ENCODE peak calls at places on chromosomes 11 and 22, in six cellular contexts. One of them, this sample, is unnamed.
A peak's percentile ranks its signal among the peaks of the same experiment; 100 is the strongest.

GRCh38 chr11:130766650-130767297 is 149.5 kb downstream of the SNX19 start:
- DNase-seq in fibroblast of villous mesenchyme: no peak
- DNase-seq in tibial nerve: no peak
- DNase-seq in fibroblast of lung: no peak
- DNase-seq in heart right ventricle: no peak
- DNase-seq in neuronal stem cell: no peak
- DNase-seq in this sample: no peak

GRCh38 chr11:134044514-134045284 is 24.2 kb upstream of the JAM3 start:
- DNase-seq in fibroblast of villous mesenchyme: no peak
- DNase-seq in tibial nerve: no peak
- DNase-seq in fibroblast of lung: no peak
- DNase-seq in heart right ventricle: no peak
- DNase-seq in neuronal stem cell: no peak
- DNase-seq in this sample: no peak

GRCh38 chr11:4115128-4115527 is 20.5 kb downstream of the RRM1 start:
- DNase-seq in fibroblast of villous mesenchyme: no peak
- DNase-seq in tibial nerve: no peak
- DNase-seq in fibroblast of lung: no peak
- DNase-seq in heart right ventricle: no peak
- DNase-seq in neuronal stem cell: no peak
- DNase-seq in this sample: no peak

GRCh38 chr22:40289991-40290459 is 56.3 kb upstream of the ADSL start:
- DNase-seq in fibroblast of villous mesenchyme: no peak
- DNase-seq in tibial nerve: no peak
- DNase-seq in fibroblast of lung: peak; percentile 21
- DNase-seq in heart right ventricle: no peak
- DNase-seq in neuronal stem cell: no peak
- DNase-seq in this sample: no peak

GRCh38 chr22:49351761-49352221 is 475.9 kb downstream of the BRD1 start:
- DNase-seq in fibroblast of villous mesenchyme: no peak
- DNase-seq in tibial nerve: no peak
- DNase-seq in fibroblast of lung: no peak
- DNase-seq in heart right ventricle: no peak
- DNase-seq in neuronal stem cell: no peak
- DNase-seq in this sample: no peak

GRCh38 chr11:114061053-114062049 is 1.8 kb downstream of the ZBTB16 start:
- DNase-seq in fibroblast of villous mesenchyme: peak; percentile 58
- DNase-seq in tibial nerve: no peak
- DNase-seq in fibroblast of lung: no peak
- DNase-seq in heart right ventricle: peak; percentile 33
- DNase-seq in neuronal stem cell: peak; percentile 18
- DNase-seq in this sample: no peak

GRCh38 chr11:12537778-12538401 is 136.3 kb upstream of the TEAD1 start:
- DNase-seq in fibroblast of villous mesenchyme: peak; percentile 43
- DNase-seq in tibial nerve: no peak
- DNase-seq in fibroblast of lung: no peak
- DNase-seq in heart right ventricle: no peak
- DNase-seq in neuronal stem cell: no peak
- DNase-seq in this sample: no peak

GRCh38 chr11:112856591-112856990 is 104.6 kb upstream of the NCAM1 start:
- DNase-seq in fibroblast of villous mesenchyme: no peak
- DNase-seq in tibial nerve: no peak
- DNase-seq in fibroblast of lung: no peak
- DNase-seq in heart right ventricle: no peak
- DNase-seq in neuronal stem cell: no peak
- DNase-seq in this sample: no peak

GRCh38 chr11:114106986-114107385 is 47.5 kb downstream of the ZBTB16 start:
- DNase-seq in fibroblast of villous mesenchyme: no peak
- DNase-seq in tibial nerve: no peak
- DNase-seq in fibroblast of lung: no peak
- DNase-seq in heart right ventricle: no peak
- DNase-seq in neuronal stem cell: no peak
- DNase-seq in this sample: no peak

GRCh38 chr11:35654711-35655110 is 7.9 kb upstream of the TRIM44 start:
- DNase-seq in fibroblast of villous mesenchyme: no peak
- DNase-seq in tibial nerve: no peak
- DNase-seq in fibroblast of lung: no peak
- DNase-seq in heart right ventricle: no peak
- DNase-seq in neuronal stem cell: peak; percentile 27
- DNase-seq in this sample: no peak

GRCh38 chr22:48594757-48595510 is 1232.7 kb downstream of the BRD1 start:
- DNase-seq in fibroblast of villous mesenchyme: no peak
- DNase-seq in tibial nerve: no peak
- DNase-seq in fibroblast of lung: no peak
- DNase-seq in heart right ventricle: no peak
- DNase-seq in neuronal stem cell: no peak
- DNase-seq in this sample: no peak

GRCh38 chr11:66291706-66292542 is at the start of gene TMEM151A:
- DNase-seq in fibroblast of villous mesenchyme: no peak
- DNase-seq in tibial nerve: no peak
- DNase-seq in fibroblast of lung: no peak
- DNase-seq in heart right ventricle: no peak
- DNase-seq in neuronal stem cell: no peak
- DNase-seq in this sample: no peak
- H3K4me3 ChIP-seq in fibroblast of villous mesenchyme: no peak within 1 kb of the TSS
- H3K4me3 ChIP-seq in tibial nerve: peak within 1 kb of the TSS; percentile 29
- H3K4me3 ChIP-seq in fibroblast of lung: no peak within 1 kb of the TSS
- H3K4me3 ChIP-seq in heart right ventricle: peak within 1 kb of the TSS; percentile 48
- H3K4me3 ChIP-seq in neuronal stem cell: peak within 1 kb of the TSS; percentile 71
- H3K4me3 ChIP-seq in this sample: peak within 1 kb of the TSS; percentile 25

DNA sequence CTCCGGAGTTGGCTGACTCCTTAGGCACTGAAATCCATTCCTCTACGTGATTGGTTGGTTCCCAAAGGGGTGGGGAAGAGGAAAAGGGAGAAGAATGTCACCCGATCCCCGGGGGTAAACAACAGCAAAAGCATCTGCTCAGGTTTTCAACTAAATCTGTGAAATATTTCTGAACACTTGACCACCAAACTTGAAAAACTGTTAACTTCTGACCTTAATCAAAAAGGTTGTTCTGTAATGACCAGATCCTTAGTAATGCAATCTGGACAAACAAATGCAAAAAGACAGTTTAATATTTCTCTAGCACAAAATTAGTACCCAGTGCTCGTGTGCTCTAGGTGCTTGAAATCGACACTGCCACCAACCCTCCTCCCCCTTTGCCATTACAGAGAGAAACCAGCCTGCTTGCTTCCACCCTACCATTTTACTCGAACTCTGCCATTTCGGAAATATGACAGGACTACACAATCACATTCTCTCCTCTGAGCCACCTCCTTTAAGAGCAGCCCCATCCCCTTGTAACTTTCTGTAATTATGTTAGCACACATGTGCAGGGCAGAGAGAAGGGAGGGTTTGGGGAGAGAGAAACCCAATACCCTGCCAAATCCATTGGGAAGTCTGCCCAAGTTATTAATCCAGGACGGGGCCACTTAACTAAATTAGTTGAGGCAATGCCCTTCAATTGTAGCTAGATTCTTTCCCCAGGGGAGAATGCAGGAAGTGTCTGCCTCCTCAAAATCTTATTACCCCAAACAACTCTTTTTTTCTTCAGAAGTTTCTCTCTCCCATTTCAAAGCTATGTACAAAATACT is 113.8 kb downstream of the RBFOX2 start:
- DNase-seq in fibroblast of villous mesenchyme: peak; percentile 92
- DNase-seq in tibial nerve: peak; percentile 73
- DNase-seq in fibroblast of lung: peak; percentile 90
- DNase-seq in heart right ventricle: no peak
- DNase-seq in neuronal stem cell: peak; percentile 87
- DNase-seq in this sample: no peak
- H3K4me3 ChIP-seq in fibroblast of villous mesenchyme: peak overlapping the region; percentile 58
- H3K4me3 ChIP-seq in tibial nerve: peak overlapping the region; percentile 34
- H3K4me3 ChIP-seq in fibroblast of lung: peak overlapping the region; percentile 33
- H3K4me3 ChIP-seq in heart right ventricle: peak overlapping the region; percentile 48
- H3K4me3 ChIP-seq in neuronal stem cell: peak overlapping the region; percentile 70
- H3K4me3 ChIP-seq in this sample: peak overlapping the region; percentile 40

GRCh38 chr22:41925783-41926460 is 684 bp downstream of the TNFRSF13C start:
- DNase-seq in fibroblast of villous mesenchyme: peak; percentile 55
- DNase-seq in tibial nerve: peak; percentile 51
- DNase-seq in fibroblast of lung: peak; percentile 15
- DNase-seq in heart right ventricle: peak; percentile 75
- DNase-seq in neuronal stem cell: no peak
- DNase-seq in this sample: no peak
- H3K4me3 ChIP-seq in fibroblast of villous mesenchyme: peak overlapping the region; percentile 40
- H3K4me3 ChIP-seq in tibial nerve: peak overlapping the region; percentile 54
- H3K4me3 ChIP-seq in fibroblast of lung: no peak overlapping the region
- H3K4me3 ChIP-seq in heart right ventricle: peak overlapping the region; percentile 52
- H3K4me3 ChIP-seq in neuronal stem cell: peak overlapping the region; percentile 79
- H3K4me3 ChIP-seq in this sample: peak overlapping the region; percentile 33

DNA sequence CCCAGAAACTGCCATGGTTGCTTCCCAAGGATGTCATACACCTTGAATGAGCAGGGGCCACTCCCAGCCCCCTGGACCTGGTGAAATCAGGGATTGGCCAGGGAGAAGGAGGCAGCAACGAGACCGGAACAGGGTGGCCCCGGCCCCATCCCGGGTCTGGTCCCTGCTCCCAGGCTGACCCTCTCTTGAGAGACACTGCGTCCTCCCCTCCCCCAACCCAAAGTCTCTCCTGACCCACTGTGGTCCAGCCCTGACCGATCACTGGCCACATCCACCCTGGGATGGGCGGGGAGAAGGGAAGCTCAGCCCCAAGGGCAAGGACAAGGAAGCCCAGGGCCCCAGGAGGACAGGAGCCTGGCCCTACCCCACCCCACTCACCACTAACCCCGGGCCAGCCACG is 12.4 kb downstream of the CYTH4 start:
- DNase-seq in fibroblast of villous mesenchyme: no peak
- DNase-seq in tibial nerve: no peak
- DNase-seq in fibroblast of lung: no peak
- DNase-seq in heart right ventricle: no peak
- DNase-seq in neuronal stem cell: no peak
- DNase-seq in this sample: no peak
- H3K4me3 ChIP-seq in fibroblast of villous mesenchyme: no peak overlapping the region
- H3K4me3 ChIP-seq in tibial nerve: no peak overlapping the region
- H3K4me3 ChIP-seq in fibroblast of lung: no peak overlapping the region
- H3K4me3 ChIP-seq in heart right ventricle: no peak overlapping the region
- H3K4me3 ChIP-seq in neuronal stem cell: no peak overlapping the region
- H3K4me3 ChIP-seq in this sample: no peak overlapping the region

GRCh38 chr11:116857936-116858335 is 20.5 kb upstream of the APOA1 start:
- DNase-seq in fibroblast of villous mesenchyme: peak; percentile 26
- DNase-seq in tibial nerve: no peak
- DNase-seq in fibroblast of lung: peak; percentile 43
- DNase-seq in heart right ventricle: no peak
- DNase-seq in neuronal stem cell: no peak
- DNase-seq in this sample: no peak

GRCh38 chr11:116857316-116857715 is 19.9 kb upstream of the APOA1 start:
- DNase-seq in fibroblast of villous mesenchyme: no peak
- DNase-seq in tibial nerve: no peak
- DNase-seq in fibroblast of lung: peak; percentile 49
- DNase-seq in heart right ventricle: no peak
- DNase-seq in neuronal stem cell: no peak
- DNase-seq in this sample: no peak

GRCh38 chr11:116853461-116854073 is 16.1 kb upstream of the APOA1 start:
- DNase-seq in fibroblast of villous mesenchyme: peak; percentile 96
- DNase-seq in tibial nerve: no peak
- DNase-seq in fibroblast of lung: peak; percentile 97
- DNase-seq in heart right ventricle: no peak
- DNase-seq in neuronal stem cell: no peak
- DNase-seq in this sample: peak; percentile 87

GRCh38 chr11:116856423-116856822 is 19.0 kb upstream of the APOA1 start:
- DNase-seq in fibroblast of villous mesenchyme: no peak
- DNase-seq in tibial nerve: no peak
- DNase-seq in fibroblast of lung: no peak
- DNase-seq in heart right ventricle: no peak
- DNase-seq in neuronal stem cell: no peak
- DNase-seq in this sample: no peak

GRCh38 chr11:116855413-116855812 is 18.0 kb upstream of the APOA1 start:
- DNase-seq in fibroblast of villous mesenchyme: no peak
- DNase-seq in tibial nerve: no peak
- DNase-seq in fibroblast of lung: no peak
- DNase-seq in heart right ventricle: no peak
- DNase-seq in neuronal stem cell: no peak
- DNase-seq in this sample: no peak
- H3K4me3 ChIP-seq in fibroblast of villous mesenchyme: no peak overlapping the region
- H3K4me3 ChIP-seq in tibial nerve: no peak overlapping the region
- H3K4me3 ChIP-seq in fibroblast of lung: no peak overlapping the region
- H3K4me3 ChIP-seq in heart right ventricle: no peak overlapping the region
- H3K4me3 ChIP-seq in neuronal stem cell: no peak overlapping the region
- H3K4me3 ChIP-seq in this sample: no peak overlapping the region

GRCh38 chr11:131943296-131943695 is 572.9 kb downstream of the NTM start:
- DNase-seq in fibroblast of villous mesenchyme: no peak
- DNase-seq in tibial nerve: no peak
- DNase-seq in fibroblast of lung: no peak
- DNase-seq in heart right ventricle: no peak
- DNase-seq in neuronal stem cell: no peak
- DNase-seq in this sample: no peak

GRCh38 chr11:131932584-131933360 is 562.4 kb downstream of the NTM start:
- DNase-seq in fibroblast of villous mesenchyme: no peak
- DNase-seq in tibial nerve: no peak
- DNase-seq in fibroblast of lung: no peak
- DNase-seq in heart right ventricle: peak; percentile 42
- DNase-seq in neuronal stem cell: no peak
- DNase-seq in this sample: no peak

GRCh38 chr11:131942878-131943277 is 572.5 kb downstream of the NTM start:
- DNase-seq in fibroblast of villous mesenchyme: no peak
- DNase-seq in tibial nerve: no peak
- DNase-seq in fibroblast of lung: no peak
- DNase-seq in heart right ventricle: no peak
- DNase-seq in neuronal stem cell: no peak
- DNase-seq in this sample: no peak

GRCh38 chr11:131934006-131934405 is 563.6 kb downstream of the NTM start:
- DNase-seq in fibroblast of villous mesenchyme: no peak
- DNase-seq in tibial nerve: no peak
- DNase-seq in fibroblast of lung: no peak
- DNase-seq in heart right ventricle: no peak
- DNase-seq in neuronal stem cell: no peak
- DNase-seq in this sample: no peak

GRCh38 chr11:131938321-131938751 is 567.9 kb downstream of the NTM start:
- DNase-seq in fibroblast of villous mesenchyme: no peak
- DNase-seq in tibial nerve: no peak
- DNase-seq in fibroblast of lung: peak; percentile 45
- DNase-seq in heart right ventricle: no peak
- DNase-seq in neuronal stem cell: no peak
- DNase-seq in this sample: no peak
- H3K4me3 ChIP-seq in fibroblast of villous mesenchyme: no peak overlapping the region
- H3K4me3 ChIP-seq in tibial nerve: no peak overlapping the region
- H3K4me3 ChIP-seq in fibroblast of lung: no peak overlapping the region
- H3K4me3 ChIP-seq in heart right ventricle: no peak overlapping the region
- H3K4me3 ChIP-seq in neuronal stem cell: no peak overlapping the region
- H3K4me3 ChIP-seq in this sample: no peak overlapping the region

GRCh38 chr11:119314748-119315138 is 2.2 kb downstream of the MCAM start:
- DNase-seq in fibroblast of villous mesenchyme: no peak
- DNase-seq in tibial nerve: no peak
- DNase-seq in fibroblast of lung: no peak
- DNase-seq in heart right ventricle: no peak
- DNase-seq in neuronal stem cell: no peak
- DNase-seq in this sample: no peak
- H3K4me3 ChIP-seq in fibroblast of villous mesenchyme: no peak overlapping the region
- H3K4me3 ChIP-seq in tibial nerve: peak overlapping the region; percentile 60
- H3K4me3 ChIP-seq in fibroblast of lung: no peak overlapping the region
- H3K4me3 ChIP-seq in heart right ventricle: peak overlapping the region; percentile 71
- H3K4me3 ChIP-seq in neuronal stem cell: peak overlapping the region; percentile 23
- H3K4me3 ChIP-seq in this sample: no peak overlapping the region

DNA sequence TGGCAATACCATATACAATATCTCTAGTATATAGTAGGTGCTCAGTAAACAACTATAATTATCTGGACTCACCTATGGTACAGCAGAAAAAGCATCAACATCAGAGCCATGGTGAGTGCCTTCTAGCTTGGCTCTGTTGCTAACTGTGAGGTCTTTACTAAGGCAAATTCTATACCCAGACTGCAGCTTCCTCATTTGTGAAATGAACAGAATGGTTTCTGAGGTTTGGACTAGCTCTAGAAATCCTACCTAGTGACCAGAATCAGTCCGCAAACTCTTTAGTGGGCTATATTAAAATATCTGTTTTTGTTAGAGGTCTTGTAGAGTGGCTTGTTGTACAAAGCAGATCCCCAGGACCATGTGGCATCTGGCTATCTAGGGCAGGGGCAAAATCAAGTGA is 3.7 kb downstream of the MS4A1 start:
- DNase-seq in fibroblast of villous mesenchyme: no peak
- DNase-seq in tibial nerve: no peak
- DNase-seq in fibroblast of lung: no peak
- DNase-seq in heart right ventricle: no peak
- DNase-seq in neuronal stem cell: no peak
- DNase-seq in this sample: no peak
- H3K4me3 ChIP-seq in fibroblast of villous mesenchyme: no peak overlapping the region
- H3K4me3 ChIP-seq in tibial nerve: no peak overlapping the region
- H3K4me3 ChIP-seq in fibroblast of lung: no peak overlapping the region
- H3K4me3 ChIP-seq in heart right ventricle: no peak overlapping the region
- H3K4me3 ChIP-seq in neuronal stem cell: no peak overlapping the region
- H3K4me3 ChIP-seq in this sample: no peak overlapping the region

This sample was measured in BJ.